ENCODE peak calls at places on chromosome 4, in seven cellular contexts. E, B, V, Q, K, T and A are unnamed samples.

GRCh38 chr4:26372525-26373172 is 51.8 kb downstream of the RBPJ start:
- DNase-seq in T (no peak), K (no peak), E (peak; percentile 74), Q (peak; percentile 70), B (peak; percentile 71), V (peak; percentile 92), A (peak; percentile 63)

GRCh38 chr4:165635261-165635838 is 237.7 kb upstream of the TLL1 start:
- DNase-seq in Q (no peak), B (no peak), K (no peak), T (no peak), E (no peak), V (no peak), A (no peak)

GRCh38 chr4:122879001-122879400 is 43.4 kb downstream of the NUDT6 start:
- DNase-seq in E (no peak), Q (no peak), K (no peak), B (peak; percentile 57), T (no peak), V (no peak), A (no peak)

GRCh38 chr4:5899881-5900280 is 7.0 kb upstream of the CRMP1 start:
- DNase-seq in Q (no peak), V (no peak), B (no peak), E (no peak), T (no peak), K (no peak), A (no peak)

GRCh38 chr4:94435874-94436273 is 15.9 kb upstream of the PDLIM5 start:
- DNase-seq in B (no peak), E (no peak), K (no peak), V (no peak), Q (no peak), T (no peak), A (no peak)

GRCh38 chr4:176359590-176359989 is 39.8 kb downstream of the SPCS3 start:
- DNase-seq in E (no peak), K (no peak), B (peak; percentile 73), Q (no peak), T (no peak), V (peak; percentile 43), A (no peak)

GRCh38 chr4:86981789-86982188 is 47.0 kb downstream of the AFF1 start:
- DNase-seq in Q (no peak), T (no peak), E (no peak), V (no peak), B (no peak), K (no peak), A (no peak)

GRCh38 chr4:39036172-39036571 is 4.0 kb upstream of the TMEM156 start:
- DNase-seq in V (peak; percentile 80), E (no peak), T (no peak), Q (no peak), K (no peak), B (peak; percentile 88), A (no peak)

GRCh38 chr4:8322794-8323704 is 53.5 kb downstream of the HTRA3 start:
- DNase-seq in K (no peak), T (no peak), Q (no peak), B (no peak), V (no peak), E (no peak), A (no peak)